ENCODE peak calls at places on chromosome 1, in eight cellular contexts. S is fibroblast of mammary gland, B is OCI-LY7, K is HCT116, L is AG04450, V is lung, N is fibroblast of the aortic adventitia, X is left ventricle myocardium inferior. D is an unnamed sample.
A peak's percentile ranks its signal among the peaks of the same experiment; 100 is the strongest.

GRCh38 chr1:7299329-7299799 is 471.7 kb upstream of the VAMP3 start:
- DNase-seq in L (peak; percentile 98), K (peak; percentile 82), X (peak; percentile 50), N (peak; percentile 96), B (no peak), S (peak; percentile 99), V (peak; percentile 30), D (peak; percentile 98)

GRCh38 chr1:112744019-112744578 is 29.0 kb upstream of the PPM1J start:
- DNase-seq in S (peak; percentile 56), X (no peak), L (no peak), B (no peak), N (peak; percentile 38), V (no peak), K (no peak), D (peak; percentile 64)

GRCh38 chr1:6252374-6252710 is 8.4 kb downstream of the HES3 start:
- DNase-seq in N (no peak), V (no peak), S (no peak), B (no peak), L (no peak), X (no peak), K (no peak), D (no peak)

GRCh38 chr1:50027794-50028193 is 4.0 kb upstream of the AGBL4 start:
- DNase-seq in S (no peak), V (no peak), N (no peak), B (no peak), X (no peak), L (no peak), K (no peak), D (no peak)

GRCh38 chr1:231162970-231163830 is 1.3 kb downstream of the TRIM67 start:
- DNase-seq in L (no peak), V (no peak), S (no peak), K (no peak), B (no peak), N (no peak), X (no peak), D (no peak)

GRCh38 chr1:230809205-230809990 is 58.9 kb downstream of the C1orf198 start:
- DNase-seq in S (no peak), K (no peak), X (no peak), N (no peak), L (no peak), B (no peak), V (peak; percentile 21), D (no peak)

GRCh38 chr1:46605242-46605641 is 1.2 kb upstream of the MKNK1 start:
- DNase-seq in S (no peak), X (no peak), L (no peak), N (no peak), B (no peak), V (no peak), K (no peak), D (no peak)

GRCh38 chr1:171292799-171293198 is 21.2 kb upstream of the FMO4 start:
- DNase-seq in K (no peak), X (no peak), S (peak; percentile 96), V (no peak), N (peak; percentile 57), L (no peak), B (no peak), D (peak; percentile 98)

GRCh38 chr1:108897865-108898720 is 21.3 kb downstream of the GPSM2 start:
- DNase-seq in L (peak; percentile 34), S (peak; percentile 81), K (peak; percentile 40), X (no peak), N (peak; percentile 86), V (no peak), B (peak; percentile 74), D (no peak)

GRCh38 chr1:181113061-181113695 is 24.7 kb downstream of the IER5 start:
- DNase-seq in N (peak; percentile 57), V (no peak), X (no peak), B (no peak), L (no peak), S (peak; percentile 80), K (peak; percentile 63), D (peak; percentile 74)

GRCh38 chr1:9629445-9630201 is 21.9 kb upstream of the PIK3CD start:
- DNase-seq in X (peak; percentile 59), K (no peak), L (no peak), B (peak; percentile 69), N (no peak), V (peak; percentile 60), S (no peak), D (no peak)

GRCh38 chr1:229199892-229200291 is 71.0 kb upstream of the RAB4A start:
- DNase-seq in X (no peak), V (no peak), L (no peak), B (no peak), K (no peak), S (no peak), N (no peak), D (no peak)
- H3K4me3 ChIP-seq in X (peak overlapping the region; percentile 38), V (no peak overlapping the region), L (no peak overlapping the region), B (no peak overlapping the region), K (no peak overlapping the region), S (no peak overlapping the region), N (no peak overlapping the region), D (no peak overlapping the region)

DNA sequence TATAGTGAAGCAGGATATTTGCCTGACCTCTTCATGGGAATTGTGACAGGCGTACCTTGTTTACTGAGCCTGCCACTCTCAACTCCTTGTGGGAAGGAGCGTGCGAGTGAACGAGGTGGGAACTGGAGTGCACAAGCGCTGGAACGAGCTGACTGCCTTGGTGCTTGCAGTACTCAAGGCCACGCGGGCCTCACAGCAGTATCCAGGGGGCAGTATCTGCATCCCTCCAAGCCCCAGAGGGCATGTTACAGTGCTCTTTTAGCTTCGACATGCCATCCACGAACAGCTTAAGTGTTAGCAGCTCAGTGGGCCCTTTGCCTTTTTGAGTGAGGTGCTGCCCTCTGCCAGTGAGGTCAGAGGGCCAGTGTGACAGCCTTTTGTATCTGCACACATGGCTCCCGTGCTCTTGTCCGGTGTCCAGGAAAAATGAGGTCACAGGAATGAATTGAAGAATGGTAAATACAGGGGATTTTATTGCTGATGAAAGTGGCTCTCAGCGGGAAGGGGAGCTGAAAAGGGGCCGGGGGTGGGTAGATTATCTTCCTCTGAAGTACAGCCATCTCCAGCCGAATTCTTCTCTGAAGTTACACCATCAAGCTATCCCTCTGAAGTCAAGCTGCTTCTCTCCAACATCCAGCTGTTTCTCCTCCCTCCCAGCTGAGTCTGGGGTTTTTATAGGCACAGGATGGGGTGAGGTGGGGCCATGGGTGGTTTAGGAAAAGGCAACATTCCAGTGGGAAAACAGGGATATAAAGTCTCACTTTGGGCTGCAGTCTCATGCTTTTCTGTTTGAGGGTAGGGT is 69.3 kb downstream of the EPB41 start:
- DNase-seq in K (no peak), N (no peak), V (peak; percentile 63), S (no peak), L (no peak), X (peak; percentile 18), B (no peak), D (no peak)
- TF ChIP-seq CTCF in K (no peak), N (no peak), V (no peak), S (no peak), L (no peak), X (peak; percentile 24), B (no peak), D (no peak)

DNA sequence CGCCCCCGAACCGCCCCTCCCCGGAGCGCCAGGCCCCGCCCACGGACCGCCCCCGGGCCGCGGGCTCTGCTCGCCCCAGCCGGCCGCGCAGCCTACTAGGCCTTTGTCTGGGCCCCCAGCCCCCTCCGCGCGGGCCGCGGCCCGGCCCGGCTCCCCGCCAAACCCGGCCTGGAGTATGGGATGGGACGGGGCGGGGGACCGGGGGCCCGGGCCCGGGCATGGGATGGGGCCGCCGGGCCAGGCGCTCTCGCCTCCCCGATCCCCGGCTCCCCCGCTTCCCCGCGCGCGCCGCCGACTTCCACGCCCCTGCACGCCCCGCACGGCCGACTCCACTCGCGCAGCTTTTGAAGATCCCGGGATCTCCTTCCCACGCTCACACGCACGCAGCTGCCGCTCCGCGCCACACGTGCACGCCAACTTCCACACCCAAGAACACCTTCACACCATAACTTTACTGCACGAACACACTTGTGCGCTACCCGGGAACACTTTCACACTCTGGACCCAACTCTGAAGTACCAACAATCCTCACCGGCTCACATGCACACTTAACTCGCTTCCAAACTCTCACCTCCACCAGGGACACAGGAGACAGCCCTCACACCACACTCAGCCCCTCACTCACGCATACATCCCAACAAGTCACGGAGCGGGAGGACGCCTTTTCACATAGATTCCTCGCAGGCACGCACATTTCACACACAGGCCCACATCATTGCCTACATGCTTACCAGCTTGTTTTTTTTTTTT is 437 bp upstream of the HSPG2 start:
- DNase-seq in N (peak; percentile 75), V (peak; percentile 76), L (peak; percentile 47), K (peak; percentile 60), S (peak; percentile 68), B (peak; percentile 77), X (peak; percentile 86), D (peak; percentile 92)
- H3K4me3 ChIP-seq in N (peak overlapping the region; percentile 22), V (peak overlapping the region; percentile 8), L (peak overlapping the region; percentile 39), K (peak overlapping the region; percentile 55), S (peak overlapping the region; percentile 13), B (peak overlapping the region; percentile 54), X (peak overlapping the region; percentile 69), D (peak overlapping the region; percentile 27)

DNA sequence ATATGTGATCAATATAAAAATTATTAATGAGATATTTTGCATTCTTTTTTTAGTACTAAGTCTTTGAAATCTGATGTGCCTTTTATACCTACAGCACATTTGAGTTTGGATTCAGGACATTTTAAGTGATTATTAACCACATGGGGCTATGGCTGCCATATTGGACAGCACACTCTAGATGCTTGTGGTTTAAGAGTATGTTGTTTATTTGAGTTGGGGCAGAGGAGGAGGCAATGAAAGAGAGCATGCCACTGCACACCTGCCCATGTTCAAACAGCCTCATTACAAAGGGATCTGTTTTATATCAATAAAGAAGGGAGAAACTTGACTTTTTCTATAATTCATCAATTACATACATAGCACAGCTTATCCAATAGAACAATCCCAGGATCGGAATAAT is 99.4 kb upstream of the EDEM3 start:
- DNase-seq in X (no peak), B (no peak), N (no peak), L (no peak), S (no peak), V (no peak), K (no peak), D (no peak)
- TF ChIP-seq CTCF in X (no peak), B (no peak), N (no peak), L (no peak), S (no peak), V (no peak), K (no peak), D (no peak)

GRCh38 chr1:91737650-91738049 is 148.3 kb downstream of the TGFBR3 start:
- DNase-seq in N (no peak), S (no peak), X (no peak), V (no peak), K (no peak), L (no peak), B (no peak), D (no peak)

GRCh38 chr1:91736999-91737615 is 148.8 kb downstream of the TGFBR3 start:
- DNase-seq in X (no peak), V (peak; percentile 35), N (peak; percentile 79), K (peak; percentile 81), L (no peak), B (no peak), S (peak; percentile 73), D (peak; percentile 94)

GRCh38 chr1:91732991-91733390 is 153.0 kb downstream of the TGFBR3 start:
- DNase-seq in N (no peak), L (no peak), X (no peak), S (no peak), B (no peak), K (no peak), V (no peak), D (no peak)

GRCh38 chr1:91735266-91735845 is 150.6 kb downstream of the TGFBR3 start:
- DNase-seq in S (no peak), L (no peak), K (no peak), X (no peak), V (no peak), N (no peak), B (no peak), D (no peak)

GRCh38 chr1:91736146-91736998 is 149.6 kb downstream of the TGFBR3 start:
- DNase-seq in X (no peak), S (peak; percentile 52), K (no peak), L (no peak), B (no peak), N (peak; percentile 48), V (no peak), D (no peak)
- H3K4me3 ChIP-seq in X (no peak overlapping the region), S (no peak overlapping the region), K (peak overlapping the region; percentile 51), L (peak overlapping the region; percentile 3), B (no peak overlapping the region), N (no peak overlapping the region), V (no peak overlapping the region), D (no peak overlapping the region)

D was measured in foreskin fibroblast.